ENCODE peak calls at places on chromosome X, in six cellular contexts. One of them, this sample, is unnamed.

GRCh38 chrX:42954880-42955279 is 176.9 kb upstream of the PPP1R2C start:
- DNase-seq in GM12865: peak
- DNase-seq in NCI-H345: no peak
- DNase-seq in activated naive CD4-positive, alpha-beta T cell treated with anti-CD3 and anti-CD28 coated beads for 36 hours: no peak
- DNase-seq in effector CD4-positive, alpha-beta T cell: no peak
- DNase-seq in tibial nerve: no peak
- DNase-seq in this sample: peak

GRCh38 chrX:39795591-39795990 is 302.2 kb downstream of the BCOR start:
- DNase-seq in NCI-H345: no peak
- DNase-seq in effector CD4-positive, alpha-beta T cell: no peak
- DNase-seq in tibial nerve: no peak
- DNase-seq in GM12865: no peak
- DNase-seq in activated naive CD4-positive, alpha-beta T cell treated with anti-CD3 and anti-CD28 coated beads for 36 hours: no peak
- DNase-seq in this sample: no peak

GRCh38 chrX:40663880-40664630 is 16.7 kb upstream of the CXorf38 start:
- DNase-seq in activated naive CD4-positive, alpha-beta T cell treated with anti-CD3 and anti-CD28 coated beads for 36 hours: no peak
- DNase-seq in tibial nerve: no peak
- DNase-seq in NCI-H345: no peak
- DNase-seq in effector CD4-positive, alpha-beta T cell: no peak
- DNase-seq in GM12865: no peak
- DNase-seq in this sample: peak

GRCh38 chrX:106742831-106743230 is 16.3 kb downstream of the RNF128 start:
- DNase-seq in NCI-H345: no peak
- DNase-seq in effector CD4-positive, alpha-beta T cell: no peak
- DNase-seq in activated naive CD4-positive, alpha-beta T cell treated with anti-CD3 and anti-CD28 coated beads for 36 hours: no peak
- DNase-seq in GM12865: no peak
- DNase-seq in tibial nerve: no peak
- DNase-seq in this sample: no peak

GRCh38 chrX:135480076-135480475 is 40.4 kb upstream of the INTS6L start:
- DNase-seq in tibial nerve: no peak
- DNase-seq in GM12865: no peak
- DNase-seq in activated naive CD4-positive, alpha-beta T cell treated with anti-CD3 and anti-CD28 coated beads for 36 hours: no peak
- DNase-seq in NCI-H345: no peak
- DNase-seq in effector CD4-positive, alpha-beta T cell: no peak
- DNase-seq in this sample: no peak

GRCh38 chrX:110318664-110318968 is 731 bp upstream of the AMMECR1 start:
- DNase-seq in effector CD4-positive, alpha-beta T cell: no peak
- DNase-seq in GM12865: no peak
- DNase-seq in tibial nerve: no peak
- DNase-seq in activated naive CD4-positive, alpha-beta T cell treated with anti-CD3 and anti-CD28 coated beads for 36 hours: no peak
- DNase-seq in NCI-H345: peak
- DNase-seq in this sample: no peak

GRCh38 chrX:144730486-144730885 is 516.8 kb upstream of the SPANXN1 start:
- DNase-seq in NCI-H345: no peak
- DNase-seq in activated naive CD4-positive, alpha-beta T cell treated with anti-CD3 and anti-CD28 coated beads for 36 hours: no peak
- DNase-seq in tibial nerve: no peak
- DNase-seq in GM12865: no peak
- DNase-seq in effector CD4-positive, alpha-beta T cell: no peak
- DNase-seq in this sample: no peak

GRCh38 chrX:108310511-108310910 is 127.7 kb downstream of the COL4A6 start:
- DNase-seq in effector CD4-positive, alpha-beta T cell: no peak
- DNase-seq in GM12865: no peak
- DNase-seq in activated naive CD4-positive, alpha-beta T cell treated with anti-CD3 and anti-CD28 coated beads for 36 hours: no peak
- DNase-seq in tibial nerve: no peak
- DNase-seq in NCI-H345: no peak
- DNase-seq in this sample: no peak

GRCh38 chrX:74492720-74493201 is 71.5 kb downstream of the SLC16A2 start:
- DNase-seq in effector CD4-positive, alpha-beta T cell: no peak
- DNase-seq in NCI-H345: no peak
- DNase-seq in activated naive CD4-positive, alpha-beta T cell treated with anti-CD3 and anti-CD28 coated beads for 36 hours: peak
- DNase-seq in GM12865: peak
- DNase-seq in tibial nerve: no peak
- DNase-seq in this sample: no peak

GRCh38 chrX:53356186-53356585 is 66.3 kb downstream of the SMC1A start:
- DNase-seq in tibial nerve: no peak
- DNase-seq in NCI-H345: no peak
- DNase-seq in GM12865: peak
- DNase-seq in effector CD4-positive, alpha-beta T cell: no peak
- DNase-seq in activated naive CD4-positive, alpha-beta T cell treated with anti-CD3 and anti-CD28 coated beads for 36 hours: no peak
- DNase-seq in this sample: peak

GRCh38 chrX:39195156-39195555 is 393.9 kb downstream of the MID1IP1 start:
- DNase-seq in GM12865: no peak
- DNase-seq in NCI-H345: no peak
- DNase-seq in activated naive CD4-positive, alpha-beta T cell treated with anti-CD3 and anti-CD28 coated beads for 36 hours: no peak
- DNase-seq in tibial nerve: no peak
- DNase-seq in effector CD4-positive, alpha-beta T cell: no peak
- DNase-seq in this sample: no peak

GRCh38 chrX:136608295-136608933 is 39.5 kb upstream of the CD40LG start:
- DNase-seq in activated naive CD4-positive, alpha-beta T cell treated with anti-CD3 and anti-CD28 coated beads for 36 hours: peak
- DNase-seq in tibial nerve: peak
- DNase-seq in effector CD4-positive, alpha-beta T cell: peak
- DNase-seq in GM12865: peak
- DNase-seq in NCI-H345: no peak
- DNase-seq in this sample: peak

GRCh38 chrX:105837227-105837626 is 14.9 kb downstream of the NRK start:
- DNase-seq in activated naive CD4-positive, alpha-beta T cell treated with anti-CD3 and anti-CD28 coated beads for 36 hours: no peak
- DNase-seq in tibial nerve: peak
- DNase-seq in effector CD4-positive, alpha-beta T cell: no peak
- DNase-seq in NCI-H345: peak
- DNase-seq in GM12865: no peak
- DNase-seq in this sample: no peak

GRCh38 chrX:48482526-48482925 is 6.5 kb downstream of the FTSJ1 start:
- DNase-seq in GM12865: no peak
- DNase-seq in NCI-H345: no peak
- DNase-seq in effector CD4-positive, alpha-beta T cell: no peak
- DNase-seq in activated naive CD4-positive, alpha-beta T cell treated with anti-CD3 and anti-CD28 coated beads for 36 hours: no peak
- DNase-seq in tibial nerve: no peak
- DNase-seq in this sample: no peak

GRCh38 chrX:108439434-108439883 is at the start of gene COL4A5:
- DNase-seq in activated naive CD4-positive, alpha-beta T cell treated with anti-CD3 and anti-CD28 coated beads for 36 hours: no peak
- DNase-seq in effector CD4-positive, alpha-beta T cell: no peak
- DNase-seq in GM12865: peak
- DNase-seq in tibial nerve: peak
- DNase-seq in NCI-H345: peak
- DNase-seq in this sample: peak

GRCh38 chrX:87299563-87300160 is 217.9 kb upstream of the KLHL4 start:
- DNase-seq in tibial nerve: no peak
- DNase-seq in effector CD4-positive, alpha-beta T cell: no peak
- DNase-seq in activated naive CD4-positive, alpha-beta T cell treated with anti-CD3 and anti-CD28 coated beads for 36 hours: no peak
- DNase-seq in NCI-H345: peak
- DNase-seq in GM12865: peak
- DNase-seq in this sample: peak

GRCh38 chrX:42519666-42520231 is 258.2 kb downstream of the PPP1R2C start:
- DNase-seq in NCI-H345: no peak
- DNase-seq in effector CD4-positive, alpha-beta T cell: no peak
- DNase-seq in GM12865: no peak
- DNase-seq in tibial nerve: no peak
- DNase-seq in activated naive CD4-positive, alpha-beta T cell treated with anti-CD3 and anti-CD28 coated beads for 36 hours: no peak
- DNase-seq in this sample: peak

GRCh38 chrX:100647095-100647494 is 3.1 kb downstream of the SRPX2 start:
- DNase-seq in effector CD4-positive, alpha-beta T cell: no peak
- DNase-seq in GM12865: no peak
- DNase-seq in activated naive CD4-positive, alpha-beta T cell treated with anti-CD3 and anti-CD28 coated beads for 36 hours: no peak
- DNase-seq in tibial nerve: no peak
- DNase-seq in NCI-H345: no peak
- DNase-seq in this sample: no peak

GRCh38 chrX:15107367-15107988 is 162.4 kb downstream of the ASB9 start:
- DNase-seq in NCI-H345: no peak
- DNase-seq in effector CD4-positive, alpha-beta T cell: no peak
- DNase-seq in GM12865: peak
- DNase-seq in activated naive CD4-positive, alpha-beta T cell treated with anti-CD3 and anti-CD28 coated beads for 36 hours: peak
- DNase-seq in tibial nerve: no peak
- DNase-seq in this sample: no peak

GRCh38 chrX:77962068-77962902 is 7.2 kb downstream of the PGAM4 start:
- DNase-seq in GM12865: no peak
- DNase-seq in effector CD4-positive, alpha-beta T cell: no peak
- DNase-seq in NCI-H345: no peak
- DNase-seq in tibial nerve: no peak
- DNase-seq in activated naive CD4-positive, alpha-beta T cell treated with anti-CD3 and anti-CD28 coated beads for 36 hours: peak
- DNase-seq in this sample: peak

GRCh38 chrX:78437621-78438020 is 110.2 kb upstream of the CYSLTR1 start:
- DNase-seq in NCI-H345: no peak
- DNase-seq in activated naive CD4-positive, alpha-beta T cell treated with anti-CD3 and anti-CD28 coated beads for 36 hours: no peak
- DNase-seq in GM12865: no peak
- DNase-seq in effector CD4-positive, alpha-beta T cell: no peak
- DNase-seq in tibial nerve: no peak
- DNase-seq in this sample: no peak

GRCh38 chrX:140709421-140709846 is at the start of gene LINC00632:
- DNase-seq in tibial nerve: no peak
- DNase-seq in effector CD4-positive, alpha-beta T cell: no peak
- DNase-seq in NCI-H345: no peak
- DNase-seq in activated naive CD4-positive, alpha-beta T cell treated with anti-CD3 and anti-CD28 coated beads for 36 hours: no peak
- DNase-seq in GM12865: no peak
- DNase-seq in this sample: no peak

This sample was measured in erythroblast.